ENCODE peak calls at places on chromosomes 5 and 9, in eight cellular contexts. One of them, this sample, is unnamed.

GRCh38 chr5:10689391-10690081 is 71.5 kb downstream of the DAP start:
- DNase-seq in AG10803: peak; percentile 65
- DNase-seq in adipocyte: peak; percentile 34
- DNase-seq in neural crest cell: peak; percentile 8
- DNase-seq in GM06990: peak; percentile 53
- DNase-seq in HTR-8/SVneo: peak; percentile 58
- DNase-seq in endodermal cell: peak; percentile 92
- DNase-seq in AG08396: no peak
- DNase-seq in this sample: no peak

GRCh38 chr5:168282120-168282519 is 9.3 kb upstream of the WWC1 start:
- DNase-seq in HTR-8/SVneo: no peak
- DNase-seq in AG08396: peak; percentile 56
- DNase-seq in endodermal cell: peak; percentile 69
- DNase-seq in AG10803: peak; percentile 83
- DNase-seq in GM06990: no peak
- DNase-seq in neural crest cell: no peak
- DNase-seq in adipocyte: no peak
- DNase-seq in this sample: no peak

GRCh38 chr9:27726244-27727141 is 153.2 kb upstream of the C9orf72 start:
- DNase-seq in HTR-8/SVneo: peak; percentile 9
- DNase-seq in adipocyte: peak; percentile 73
- DNase-seq in neural crest cell: peak; percentile 74
- DNase-seq in endodermal cell: peak; percentile 90
- DNase-seq in GM06990: peak; percentile 6
- DNase-seq in AG10803: peak; percentile 56
- DNase-seq in AG08396: peak; percentile 7
- DNase-seq in this sample: peak; percentile 40

GRCh38 chr9:15735083-15735974 is 182.5 kb downstream of the CCDC171 start:
- DNase-seq in HTR-8/SVneo: peak; percentile 42
- DNase-seq in endodermal cell: no peak
- DNase-seq in adipocyte: peak; percentile 95
- DNase-seq in AG10803: peak; percentile 93
- DNase-seq in neural crest cell: no peak
- DNase-seq in GM06990: no peak
- DNase-seq in AG08396: peak; percentile 53
- DNase-seq in this sample: peak; percentile 6

GRCh38 chr9:114226289-114227055 is 71.1 kb downstream of the COL27A1 start:
- DNase-seq in HTR-8/SVneo: no peak
- DNase-seq in AG08396: no peak
- DNase-seq in adipocyte: no peak
- DNase-seq in endodermal cell: no peak
- DNase-seq in AG10803: no peak
- DNase-seq in GM06990: no peak
- DNase-seq in neural crest cell: no peak
- DNase-seq in this sample: no peak

GRCh38 chr5:57383093-57383861 is 99.3 kb downstream of the ACTBL2 start:
- DNase-seq in AG10803: peak; percentile 83
- DNase-seq in neural crest cell: no peak
- DNase-seq in HTR-8/SVneo: peak; percentile 68
- DNase-seq in AG08396: peak; percentile 84
- DNase-seq in GM06990: no peak
- DNase-seq in endodermal cell: peak; percentile 63
- DNase-seq in adipocyte: peak; percentile 80
- DNase-seq in this sample: peak; percentile 13

GRCh38 chr5:1445313-1445894 is at the start of gene SLC6A3:
- DNase-seq in neural crest cell: peak; percentile 61
- DNase-seq in AG08396: no peak
- DNase-seq in AG10803: no peak
- DNase-seq in endodermal cell: peak; percentile 96
- DNase-seq in HTR-8/SVneo: no peak
- DNase-seq in adipocyte: no peak
- DNase-seq in GM06990: no peak
- DNase-seq in this sample: no peak

GRCh38 chr9:109383356-109383755 is 62.5 kb upstream of the EPB41L4B start:
- DNase-seq in endodermal cell: no peak
- DNase-seq in AG08396: no peak
- DNase-seq in GM06990: no peak
- DNase-seq in HTR-8/SVneo: no peak
- DNase-seq in AG10803: no peak
- DNase-seq in adipocyte: no peak
- DNase-seq in neural crest cell: no peak
- DNase-seq in this sample: no peak

GRCh38 chr5:143118222-143118621 is 285.3 kb downstream of the NR3C1 start:
- DNase-seq in HTR-8/SVneo: no peak
- DNase-seq in AG10803: no peak
- DNase-seq in endodermal cell: no peak
- DNase-seq in adipocyte: no peak
- DNase-seq in GM06990: no peak
- DNase-seq in AG08396: no peak
- DNase-seq in neural crest cell: no peak
- DNase-seq in this sample: no peak

GRCh38 chr9:123347289-123348060 is 8.5 kb upstream of the CRB2 start:
- DNase-seq in adipocyte: no peak
- DNase-seq in endodermal cell: no peak
- DNase-seq in AG08396: no peak
- DNase-seq in GM06990: no peak
- DNase-seq in AG10803: no peak
- DNase-seq in HTR-8/SVneo: no peak
- DNase-seq in neural crest cell: no peak
- DNase-seq in this sample: no peak

GRCh38 chr5:54022156-54022685 is 288.2 kb downstream of the ARL15 start:
- DNase-seq in adipocyte: no peak
- DNase-seq in endodermal cell: no peak
- DNase-seq in HTR-8/SVneo: no peak
- DNase-seq in AG08396: no peak
- DNase-seq in neural crest cell: no peak
- DNase-seq in AG10803: no peak
- DNase-seq in GM06990: no peak
- DNase-seq in this sample: no peak

GRCh38 chr9:19516348-19516747 is 107.5 kb downstream of the ACER2 start:
- DNase-seq in adipocyte: no peak
- DNase-seq in endodermal cell: no peak
- DNase-seq in GM06990: no peak
- DNase-seq in HTR-8/SVneo: no peak
- DNase-seq in AG08396: no peak
- DNase-seq in AG10803: no peak
- DNase-seq in neural crest cell: no peak
- DNase-seq in this sample: no peak

GRCh38 chr5:87103616-87104287 is 163.9 kb upstream of the RASA1 start:
- DNase-seq in AG08396: no peak
- DNase-seq in endodermal cell: no peak
- DNase-seq in adipocyte: no peak
- DNase-seq in HTR-8/SVneo: no peak
- DNase-seq in neural crest cell: no peak
- DNase-seq in AG10803: no peak
- DNase-seq in GM06990: no peak
- DNase-seq in this sample: no peak

GRCh38 chr9:76333964-76334363 is 60.3 kb downstream of the RFK start:
- DNase-seq in endodermal cell: peak; percentile 40
- DNase-seq in GM06990: no peak
- DNase-seq in AG08396: no peak
- DNase-seq in neural crest cell: no peak
- DNase-seq in HTR-8/SVneo: no peak
- DNase-seq in AG10803: no peak
- DNase-seq in adipocyte: no peak
- DNase-seq in this sample: no peak

GRCh38 chr9:113184089-113184488 is 33.3 kb downstream of the SLC31A2 start:
- DNase-seq in neural crest cell: no peak
- DNase-seq in HTR-8/SVneo: no peak
- DNase-seq in GM06990: no peak
- DNase-seq in AG10803: no peak
- DNase-seq in adipocyte: no peak
- DNase-seq in endodermal cell: no peak
- DNase-seq in AG08396: no peak
- DNase-seq in this sample: no peak

GRCh38 chr9:33818167-33818831 is 1.3 kb downstream of the UBE2R2 start:
- DNase-seq in HTR-8/SVneo: no peak
- DNase-seq in GM06990: no peak
- DNase-seq in neural crest cell: no peak
- DNase-seq in endodermal cell: no peak
- DNase-seq in AG10803: peak; percentile 37
- DNase-seq in adipocyte: no peak
- DNase-seq in AG08396: no peak
- DNase-seq in this sample: peak; percentile 13

GRCh38 chr9:29176231-29176630 is 1603.0 kb upstream of the C9orf72 start:
- DNase-seq in HTR-8/SVneo: no peak
- DNase-seq in neural crest cell: no peak
- DNase-seq in adipocyte: no peak
- DNase-seq in endodermal cell: no peak
- DNase-seq in AG08396: no peak
- DNase-seq in GM06990: no peak
- DNase-seq in AG10803: no peak
- DNase-seq in this sample: peak; percentile 73

GRCh38 chr5:61277190-61277589 is 54.9 kb upstream of the ZSWIM6 start:
- DNase-seq in HTR-8/SVneo: peak; percentile 30
- DNase-seq in endodermal cell: peak; percentile 66
- DNase-seq in adipocyte: peak; percentile 49
- DNase-seq in AG08396: no peak
- DNase-seq in neural crest cell: no peak
- DNase-seq in AG10803: peak; percentile 56
- DNase-seq in GM06990: peak; percentile 26
- DNase-seq in this sample: no peak

GRCh38 chr9:135345775-135346433 is 133.7 kb upstream of the PPP1R26 start:
- DNase-seq in adipocyte: no peak
- DNase-seq in AG08396: no peak
- DNase-seq in AG10803: no peak
- DNase-seq in endodermal cell: no peak
- DNase-seq in HTR-8/SVneo: no peak
- DNase-seq in neural crest cell: no peak
- DNase-seq in GM06990: no peak
- DNase-seq in this sample: no peak

GRCh38 chr5:87347272-87347671 is 65.5 kb downstream of the CCNH start:
- DNase-seq in AG08396: no peak
- DNase-seq in neural crest cell: no peak
- DNase-seq in AG10803: peak; percentile 62
- DNase-seq in HTR-8/SVneo: no peak
- DNase-seq in GM06990: no peak
- DNase-seq in adipocyte: peak; percentile 56
- DNase-seq in endodermal cell: no peak
- DNase-seq in this sample: no peak

GRCh38 chr9:127968717-127969383 is 11.9 kb downstream of the EEIG1 start:
- DNase-seq in endodermal cell: no peak
- DNase-seq in AG08396: peak; percentile 88
- DNase-seq in HTR-8/SVneo: no peak
- DNase-seq in adipocyte: peak; percentile 85
- DNase-seq in AG10803: peak; percentile 92
- DNase-seq in GM06990: no peak
- DNase-seq in neural crest cell: no peak
- DNase-seq in this sample: no peak

GRCh38 chr5:117594165-117594564 is 1019.5 kb upstream of the SEMA6A start:
- DNase-seq in GM06990: no peak
- DNase-seq in endodermal cell: no peak
- DNase-seq in AG10803: peak; percentile 43
- DNase-seq in adipocyte: peak; percentile 84
- DNase-seq in neural crest cell: no peak
- DNase-seq in HTR-8/SVneo: no peak
- DNase-seq in AG08396: no peak
- DNase-seq in this sample: no peak

GRCh38 chr5:19424506-19424905 is 563.5 kb downstream of the CDH18 start:
- DNase-seq in AG10803: no peak
- DNase-seq in AG08396: no peak
- DNase-seq in HTR-8/SVneo: no peak
- DNase-seq in endodermal cell: no peak
- DNase-seq in GM06990: no peak
- DNase-seq in adipocyte: no peak
- DNase-seq in neural crest cell: no peak
- DNase-seq in this sample: no peak

GRCh38 chr9:14107977-14108376 is 206.0 kb downstream of the NFIB start:
- DNase-seq in neural crest cell: no peak
- DNase-seq in endodermal cell: no peak
- DNase-seq in adipocyte: no peak
- DNase-seq in GM06990: no peak
- DNase-seq in HTR-8/SVneo: no peak
- DNase-seq in AG08396: no peak
- DNase-seq in AG10803: no peak
- DNase-seq in this sample: no peak

This sample was measured in SJCRH30.